ENCODE peak calls at places on chromosomes 11 and 22, in ten cellular contexts. E is cardiac muscle cell, P is upper lobe of right lung, U is psoas muscle, S is fibroblast of lung, G is HCT116, C is PC-3, M is H1, V is AG04450, K is body of pancreas. N is an unnamed sample.

GRCh38 chr22:48345631-48346030 is 1482.0 kb downstream of the BRD1 start:
- DNase-seq in E (no peak), P (no peak), U (peak; percentile 18), S (no peak), G (no peak), C (no peak), M (no peak), V (no peak), K (no peak), N (no peak)

GRCh38 chr11:93895106-93895862 is 44.9 kb upstream of the VSTM5 start:
- DNase-seq in E (peak; percentile 84), P (no peak), U (no peak), S (peak; percentile 75), G (peak; percentile 59), C (peak; percentile 95), M (no peak), V (peak; percentile 69), K (peak; percentile 24), N (peak; percentile 15)

GRCh38 chr22:49156662-49157285 is 670.9 kb downstream of the BRD1 start:
- DNase-seq in E (no peak), P (no peak), U (no peak), S (no peak), G (no peak), C (peak; percentile 5), M (no peak), V (no peak), K (peak; percentile 82), N (no peak)

GRCh38 chr11:20293992-20294391 is 69.5 kb upstream of the HTATIP2 start:
- DNase-seq in E (no peak), P (no peak), U (no peak), S (no peak), G (no peak), C (no peak), M (no peak), V (no peak), K (no peak), N (no peak)

GRCh38 chr22:27542602-27543001 is 259.0 kb downstream of the MN1 start:
- DNase-seq in E (peak; percentile 25), P (no peak), U (no peak), S (no peak), G (no peak), C (no peak), M (no peak), V (no peak), K (no peak), N (no peak)

GRCh38 chr11:26234451-26234850 is 97.5 kb upstream of the ANO3 start:
- DNase-seq in E (no peak), P (no peak), U (no peak), S (peak; percentile 31), G (no peak), C (peak; percentile 89), M (no peak), V (no peak), K (no peak), N (no peak)

GRCh38 chr11:35289821-35290220 is 129.5 kb downstream of the SLC1A2 start:
- DNase-seq in E (peak; percentile 68), P (no peak), U (no peak), S (peak; percentile 24), G (no peak), C (peak; percentile 40), M (no peak), V (no peak), K (no peak), N (no peak)

GRCh38 chr11:4453118-4453517 is 4.0 kb downstream of the OR52K2 start:
- DNase-seq in E (no peak), P (no peak), U (no peak), S (no peak), G (no peak), C (no peak), M (no peak), V (no peak), K (no peak), N (no peak)

GRCh38 chr22:45341503-45341902 is 31.8 kb downstream of the FAM118A start:
- DNase-seq in E (no peak), P (no peak), U (no peak), S (no peak), G (no peak), C (no peak), M (no peak), V (no peak), K (no peak), N (peak; percentile 58)

GRCh38 chr11:128208329-128209220 is 378.8 kb downstream of the ETS1 start:
- DNase-seq in E (peak; percentile 98), P (no peak), U (no peak), S (peak; percentile 96), G (peak; percentile 57), C (peak; percentile 99), M (no peak), V (peak; percentile 72), K (peak; percentile 23), N (no peak)

GRCh38 chr11:17498475-17498874 is 21.8 kb upstream of the ABCC8 start:
- DNase-seq in E (no peak), P (no peak), U (no peak), S (no peak), G (no peak), C (peak; percentile 29), M (peak; percentile 52), V (no peak), K (no peak), N (no peak)

GRCh38 chr22:28989035-28989464 is 72.6 kb downstream of the C22orf31 start:
- DNase-seq in E (no peak), P (no peak), U (no peak), S (no peak), G (no peak), C (peak; percentile 72), M (no peak), V (no peak), K (no peak), N (no peak)

GRCh38 chr22:27984723-27985122 is 65.7 kb upstream of the PITPNB start:
- DNase-seq in E (no peak), P (no peak), U (no peak), S (no peak), G (no peak), C (no peak), M (peak; percentile 37), V (no peak), K (no peak), N (no peak)

GRCh38 chr11:67572747-67573419 is 10.7 kb upstream of the GSTP1 start:
- DNase-seq in E (peak; percentile 63), P (peak; percentile 77), U (peak; percentile 73), S (peak; percentile 59), G (peak; percentile 65), C (peak; percentile 84), M (no peak), V (no peak), K (peak; percentile 85), N (peak; percentile 25)

GRCh38 chr11:120124355-120124754 is 13.6 kb downstream of the TRIM29 start:
- DNase-seq in E (no peak), P (no peak), U (no peak), S (no peak), G (no peak), C (no peak), M (no peak), V (no peak), K (no peak), N (no peak)

DNA sequence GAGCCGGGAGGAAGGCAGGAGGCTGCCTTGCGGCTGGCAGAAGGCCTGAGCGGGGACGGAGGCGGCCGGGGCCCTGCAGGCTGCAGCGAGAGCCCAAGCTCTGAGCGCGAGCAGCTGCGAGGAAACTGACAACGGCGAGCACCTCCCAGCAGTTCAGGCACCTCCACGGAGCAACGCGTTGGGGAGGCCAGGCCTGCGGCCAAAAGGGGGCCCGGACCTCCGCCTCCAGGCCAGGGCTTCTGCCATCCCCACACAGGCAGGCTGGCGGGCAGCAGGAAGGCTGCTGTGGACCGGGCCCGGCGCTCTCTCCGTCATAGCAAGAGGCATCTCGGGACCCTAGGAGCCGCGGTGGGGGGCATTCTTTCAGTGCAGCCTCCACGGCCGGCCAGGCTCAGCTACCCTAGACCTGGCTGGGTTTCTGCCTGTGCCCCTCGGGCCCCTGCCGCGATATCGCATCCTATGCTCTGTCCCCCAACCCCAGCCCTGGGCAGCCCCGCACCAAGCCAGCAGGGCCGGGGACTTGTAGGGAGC is 22.9 kb upstream of the SLC22A12 start:
- DNase-seq in E (no peak), P (peak; percentile 63), U (no peak), S (no peak), G (no peak), C (no peak), M (no peak), V (no peak), K (no peak), N (no peak)
- H3K27ac ChIP-seq in E (no peak overlapping the region), P (no peak overlapping the region), U (no peak overlapping the region), S (no peak overlapping the region), G (no peak overlapping the region), C (no peak overlapping the region), M (no peak overlapping the region), V (no peak overlapping the region), K (no peak overlapping the region), N (no peak overlapping the region)

GRCh38 chr11:122803306-122803705 is 35.0 kb upstream of the CRTAM start:
- DNase-seq in E (peak; percentile 18), P (no peak), U (no peak), S (peak; percentile 78), G (no peak), C (peak; percentile 98), M (no peak), V (peak; percentile 43), K (no peak), N (no peak)

GRCh38 chr11:122802876-122803275 is 35.4 kb upstream of the CRTAM start:
- DNase-seq in E (no peak), P (no peak), U (no peak), S (no peak), G (no peak), C (no peak), M (no peak), V (no peak), K (no peak), N (no peak)

GRCh38 chr11:122804796-122805195 is 33.5 kb upstream of the CRTAM start:
- DNase-seq in E (no peak), P (no peak), U (no peak), S (no peak), G (no peak), C (peak; percentile 57), M (no peak), V (no peak), K (no peak), N (no peak)

GRCh38 chr11:122803716-122804115 is 34.6 kb upstream of the CRTAM start:
- DNase-seq in E (no peak), P (no peak), U (no peak), S (no peak), G (no peak), C (peak; percentile 87), M (no peak), V (no peak), K (no peak), N (no peak)

GRCh38 chr11:122804161-122804560 is 34.1 kb upstream of the CRTAM start:
- DNase-seq in E (no peak), P (no peak), U (no peak), S (no peak), G (no peak), C (peak; percentile 81), M (no peak), V (no peak), K (no peak), N (no peak)
- H3K4me3 ChIP-seq in E (no peak overlapping the region), P (no peak overlapping the region), U (no peak overlapping the region), S (no peak overlapping the region), G (no peak overlapping the region), C (no peak overlapping the region), M (no peak overlapping the region), V (no peak overlapping the region), K (no peak overlapping the region), N (no peak overlapping the region)

GRCh38 chr11:41786087-41786486 is 326.6 kb upstream of the LRRC4C start:
- DNase-seq in E (no peak), P (no peak), U (no peak), S (no peak), G (no peak), C (peak; percentile 58), M (no peak), V (no peak), K (no peak), N (no peak)
- H3K9me3 ChIP-seq in E (no peaks in the 10 kb centered on the region), P (no peaks in the 10 kb centered on the region), U (peaks cover 7% of the 10 kb centered on the region), S (no peaks in the 10 kb centered on the region), G (peaks cover 16% of the 10 kb centered on the region), C (no peaks in the 10 kb centered on the region), M (peaks cover 8% of the 10 kb centered on the region), V (peaks cover 19% of the 10 kb centered on the region), K (peaks cover 7% of the 10 kb centered on the region), N (no peaks in the 10 kb centered on the region)

GRCh38 chr22:17772963-17773605 is 1.2 kb downstream of the BID start:
- DNase-seq in E (peak; percentile 37), P (no peak), U (no peak), S (no peak), G (no peak), C (peak; percentile 43), M (no peak), V (no peak), K (peak; percentile 16), N (no peak)
- H3K27ac ChIP-seq in E (no peak overlapping the region), P (no peak overlapping the region), U (no peak overlapping the region), S (no peak overlapping the region), G (peak overlapping the region; percentile 87), C (no peak overlapping the region), M (no peak overlapping the region), V (no peak overlapping the region), K (peak overlapping the region; percentile 56), N (peak overlapping the region; percentile 57)